ENCODE peak calls at places on chromosomes 12 and 14, in five cellular contexts. H is HepG2, W is K562, D is HCT116, E is GM12878. L is an unnamed sample.

GRCh38 chr12:86735072-86735471 is 478.9 kb upstream of the MGAT4C start:
- DNase-seq in D (no peak), H (no peak), E (no peak), W (no peak), L (no peak)

GRCh38 chr12:106601548-106601947 is 18.7 kb downstream of the RFX4 start:
- DNase-seq in E (no peak), H (no peak), D (no peak), W (no peak), L (no peak)

GRCh38 chr12:121709478-121709890 is 3.1 kb upstream of the TMEM120B start:
- DNase-seq in D (peak), W (no peak), H (peak), E (no peak), L (no peak)

GRCh38 chr14:55438066-55438683 is 2.2 kb downstream of the TBPL2 start:
- DNase-seq in D (peak), W (peak), H (peak), E (no peak), L (no peak)

GRCh38 chr12:47964102-47964723 is 817 bp downstream of the TMEM106C start:
- DNase-seq in D (no peak), H (no peak), E (no peak), W (peak), L (no peak)

GRCh38 chr14:89625208-89625987 is 208.4 kb upstream of the FOXN3 start:
- DNase-seq in H (no peak), E (no peak), D (no peak), W (no peak), L (no peak)

GRCh38 chr12:12563529-12563928 is 866 bp upstream of the DUSP16 start:
- DNase-seq in W (peak), E (no peak), D (no peak), H (no peak), L (no peak)

GRCh38 chr12:100356646-100357223 is at the start of gene SLC17A8:
- DNase-seq in D (no peak), W (no peak), H (no peak), E (no peak), L (no peak)

GRCh38 chr12:19165446-19165845 is 35.9 kb downstream of the PLEKHA5 start:
- DNase-seq in E (no peak), D (no peak), H (no peak), W (no peak), L (peak)

GRCh38 chr12:68293347-68293746 is 38.8 kb downstream of the MDM1 start:
- DNase-seq in W (no peak), D (no peak), E (no peak), H (no peak), L (no peak)

GRCh38 chr14:64501326-64502171 is 2.1 kb downstream of the ZBTB25 start:
- DNase-seq in W (peak), E (no peak), D (no peak), H (peak), L (no peak)

GRCh38 chr12:90216815-90217214 is 508.2 kb upstream of the ATP2B1 start:
- DNase-seq in E (no peak), D (no peak), W (no peak), H (no peak), L (no peak)

GRCh38 chr12:47088021-47088944 is 8.5 kb upstream of the AMIGO2 start:
- DNase-seq in W (no peak), D (no peak), H (peak), E (no peak), L (no peak)

GRCh38 chr14:71399057-71399487 is 491.8 kb downstream of the PCNX1 start:
- DNase-seq in H (no peak), W (no peak), D (no peak), E (peak), L (no peak)

GRCh38 chr12:42213023-42213422 is 25.0 kb downstream of the YAF2 start:
- DNase-seq in W (no peak), H (no peak), D (no peak), E (no peak), L (peak)

GRCh38 chr12:53208877-53209463 is 1.9 kb upstream of the ITGB7 start:
- DNase-seq in W (no peak), D (no peak), E (no peak), H (no peak), L (no peak)

GRCh38 chr12:6635375-6635855 is 344 bp downstream of the LPAR5 start:
- DNase-seq in D (no peak), H (no peak), E (no peak), W (peak), L (no peak)

GRCh38 chr14:37591311-37591940 is 3.6 kb downstream of the FOXA1 start:
- DNase-seq in H (no peak), E (no peak), W (no peak), D (no peak), L (peak)

GRCh38 chr12:106058256-106059182 is 80.2 kb downstream of the NUAK1 start:
- DNase-seq in W (no peak), E (no peak), H (no peak), D (no peak), L (no peak)

GRCh38 chr14:23068792-23069412 is 11.6 kb upstream of the CDH24 start:
- DNase-seq in H (peak), W (peak), D (peak), E (peak), L (peak)

GRCh38 chr12:54390668-54391551 is 6.4 kb upstream of the ZNF385A start:
- DNase-seq in H (no peak), E (no peak), D (no peak), W (peak), L (peak)

GRCh38 chr12:2739832-2740641 is 54.7 kb upstream of the FKBP4 start:
- DNase-seq in E (no peak), W (peak), H (peak), D (no peak), L (peak)

GRCh38 chr14:55025948-55026347 is 951 bp downstream of the WDHD1 start:
- DNase-seq in W (no peak), D (no peak), H (no peak), E (no peak), L (no peak)

GRCh38 chr12:26953447-26953846 is 15.2 kb downstream of the FGFR1OP2 start:
- DNase-seq in D (no peak), E (no peak), H (no peak), W (peak), L (no peak)

GRCh38 chr12:113461666-113462065 is 10.0 kb downstream of the LHX5 start:
- DNase-seq in W (peak), H (peak), E (no peak), D (peak), L (peak)

GRCh38 chr12:12461281-12461922 is 101.3 kb downstream of the DUSP16 start:
- DNase-seq in D (no peak), E (no peak), W (no peak), H (no peak), L (no peak)

GRCh38 chr12:7512528-7512927 is 9.0 kb upstream of the CD163 start:
- DNase-seq in W (peak), D (peak), H (peak), E (no peak), L (no peak)

GRCh38 chr14:61934385-61934784 is 172.2 kb downstream of the SNAPC1 start:
- DNase-seq in D (no peak), H (no peak), E (no peak), W (no peak), L (no peak)

GRCh38 chr14:100899841-100900771 is 3.4 kb downstream of the RTL1 start:
- DNase-seq in H (peak), E (no peak), D (no peak), W (peak), L (peak)

GRCh38 chr12:2198088-2198501 is 145.3 kb downstream of the CACNA1C start:
- DNase-seq in D (peak), E (no peak), H (no peak), W (no peak), L (no peak)

GRCh38 chr12:111673503-111673902 is 12.3 kb downstream of the BRAP start:
- DNase-seq in D (peak), H (peak), W (peak), E (no peak), L (peak)

GRCh38 chr14:90641111-90642010 is 174.9 kb downstream of the TTC7B start:
- DNase-seq in W (no peak), D (no peak), E (no peak), H (no peak), L (no peak)

GRCh38 chr12:131897875-131898274 is 3.5 kb downstream of the ULK1 start:
- DNase-seq in E (no peak), W (no peak), D (no peak), H (no peak), L (no peak)

GRCh38 chr12:5432011-5432400 is at the start of gene NTF3:
- DNase-seq in W (no peak), H (no peak), D (no peak), E (no peak), L (no peak)

GRCh38 chr14:23061995-23062394 is 4.7 kb upstream of the CDH24 start:
- DNase-seq in W (no peak), H (peak), E (no peak), D (peak), L (peak)

GRCh38 chr12:122265931-122266771 is at the start of gene VPS33A:
- DNase-seq in W (peak), H (peak), E (peak), D (peak), L (peak)

GRCh38 chr12:93689076-93689834 is 12.1 kb downstream of the CRADD start:
- DNase-seq in D (no peak), W (peak), H (no peak), E (no peak), L (peak)

GRCh38 chr14:52950410-52950897 is 396 bp downstream of the FERMT2 start:
- DNase-seq in D (no peak), W (no peak), E (no peak), H (peak), L (peak)

DNA sequence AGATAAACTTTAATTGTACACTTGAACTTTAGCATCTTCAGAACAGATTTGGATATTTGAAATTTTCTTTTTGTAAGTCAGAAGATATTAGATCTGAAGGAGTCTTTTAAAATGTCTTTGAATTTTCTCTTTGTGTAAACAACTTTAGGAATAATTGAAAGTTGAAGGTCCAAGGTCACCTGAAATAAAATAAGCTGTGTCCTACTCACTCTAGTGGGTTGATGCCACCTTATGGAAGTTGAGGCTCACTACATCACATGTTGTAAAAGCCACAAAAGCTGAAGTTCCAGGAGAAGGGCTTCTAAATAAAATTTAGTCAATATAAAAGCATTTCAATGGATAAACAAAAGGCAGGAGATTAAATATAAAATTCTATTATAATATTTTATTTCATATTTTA is 122.0 kb upstream of the ATXN7L3B start:
- DNase-seq in E (no peak), H (peak), D (peak), W (peak), L (peak)
- TF ChIP-seq JUND in E (no peak), H (no peak), D (no peak), W (no peak), L (no peak)

DNA sequence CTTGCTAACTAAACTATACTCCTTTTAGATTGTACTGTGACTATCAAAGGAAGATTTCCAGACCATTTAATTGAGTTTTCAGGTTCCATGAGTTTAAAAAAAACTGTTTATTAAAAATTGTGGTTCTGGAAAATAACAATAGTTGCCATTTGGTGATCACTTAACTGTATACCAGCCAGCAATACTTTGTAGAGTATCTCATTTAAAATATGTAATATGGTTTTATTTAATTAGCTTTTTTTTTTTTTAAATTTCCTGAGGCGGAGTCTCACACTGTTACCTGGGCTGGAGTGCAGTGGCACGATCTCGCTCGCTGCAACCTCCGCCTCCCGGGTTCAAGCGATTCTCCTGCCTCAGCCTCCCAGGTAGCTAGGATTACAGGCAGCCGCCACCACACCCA is 7.4 kb downstream of the MARK3 start:
- DNase-seq in H (no peak), D (no peak), E (no peak), W (no peak), L (no peak)
- TF ChIP-seq JUND in H (no peak), D (no peak), E (no peak), W (no peak), L (no peak)

DNA sequence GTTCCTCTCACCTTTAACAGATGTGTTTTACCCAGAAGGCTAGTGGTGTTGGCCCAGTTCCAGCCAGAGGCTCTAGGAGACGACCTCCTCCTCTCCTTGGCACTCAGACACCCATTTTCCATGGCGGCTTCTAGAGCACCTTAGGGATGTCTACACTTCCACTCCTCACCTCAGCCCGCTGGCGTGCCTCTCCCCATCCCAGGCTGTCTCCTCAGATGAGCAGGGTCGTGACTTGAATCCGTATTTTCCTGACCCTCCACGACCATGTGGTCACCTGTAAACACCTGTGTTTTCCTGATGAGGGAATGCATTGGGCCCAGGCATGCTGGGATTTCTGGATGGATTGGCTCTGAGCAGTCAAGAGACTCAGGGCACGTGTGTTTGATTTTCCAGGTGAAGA is 21.8 kb upstream of the RIN3 start:
- DNase-seq in W (no peak), E (no peak), D (no peak), H (no peak), L (no peak)
- TF ChIP-seq JUND in W (no peak), E (no peak), D (no peak), H (no peak), L (no peak)

DNA sequence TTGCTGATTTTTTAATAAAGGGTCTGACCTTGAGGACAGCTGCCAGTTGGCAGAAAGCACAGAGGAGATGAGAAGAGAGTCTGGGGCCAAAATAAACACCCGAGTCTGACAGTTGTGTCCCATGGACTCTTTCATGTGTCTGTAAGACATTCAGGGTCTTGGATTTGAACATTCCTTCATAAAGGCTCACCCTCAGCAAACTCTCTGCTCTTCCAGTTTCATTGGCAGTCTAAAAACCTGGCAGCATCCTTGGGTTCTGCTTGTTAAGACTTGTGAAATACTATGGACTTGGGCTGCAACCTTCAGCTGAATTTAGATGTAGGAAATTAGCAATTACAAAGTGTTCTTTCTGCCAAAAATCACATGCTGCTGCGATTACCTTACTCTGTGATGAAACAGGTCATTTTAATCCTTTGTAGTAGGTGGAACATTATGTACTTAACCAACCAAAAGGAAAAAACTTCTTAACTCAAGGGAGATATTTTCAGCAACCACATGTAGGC is 32.0 kb upstream of the LMNTD1 start:
- DNase-seq in H (no peak), W (no peak), D (no peak), E (no peak), L (no peak)
- TF ChIP-seq JUND in H (no peak), W (no peak), D (no peak), E (no peak), L (no peak)

DNA sequence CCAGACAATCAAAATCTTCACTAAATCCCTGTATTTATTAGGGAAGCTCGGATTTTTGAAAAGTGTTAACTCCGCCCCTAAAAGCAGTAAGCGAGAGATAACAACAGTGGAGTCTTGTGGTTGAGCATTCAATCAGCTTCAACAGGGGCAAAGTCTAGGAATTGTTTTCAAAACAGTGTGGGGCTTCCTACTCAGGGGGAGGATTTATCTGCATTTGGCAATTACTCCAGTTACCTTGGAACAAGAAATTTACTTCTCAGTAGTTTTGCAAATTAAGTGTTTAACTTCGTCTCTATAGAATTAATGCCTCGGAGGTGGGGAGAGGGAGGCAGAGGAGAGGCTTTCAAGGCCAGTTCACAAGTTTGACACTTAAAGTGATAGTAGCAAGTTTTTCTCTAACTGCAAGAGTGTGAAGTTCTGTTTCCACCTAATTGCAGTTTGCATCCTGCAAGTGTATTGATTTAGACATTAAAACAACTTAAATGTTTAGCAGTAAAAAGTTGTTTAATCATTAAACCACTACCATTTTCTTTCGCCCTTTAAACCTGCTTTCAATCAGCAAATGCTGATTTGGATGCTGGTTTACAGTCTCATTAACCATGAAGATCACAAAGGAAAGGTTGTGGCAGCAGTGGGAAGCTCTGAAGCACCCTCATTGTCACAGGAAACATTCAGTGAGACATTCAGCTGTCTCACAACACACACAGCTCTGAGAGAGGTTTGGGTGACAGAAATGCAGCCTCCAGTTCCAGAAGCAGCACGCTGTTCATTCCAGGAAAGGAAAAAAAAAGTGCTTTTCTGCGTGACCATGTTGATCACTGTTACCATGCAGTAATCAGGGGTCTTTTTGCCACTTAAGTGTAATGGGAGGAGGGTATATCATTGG is 102.1 kb downstream of the HMGA2 start:
- DNase-seq in W (no peak), D (no peak), E (no peak), H (peak), L (no peak)
- TF ChIP-seq JUND in W (no peak), D (no peak), E (no peak), H (no peak), L (no peak)